ENCODE peak calls at places on chromosomes 1 and 21, in six cellular contexts. R is stimulated activated CD8-positive, alpha-beta memory T cell treated with anti-CD3 and anti-CD28 coated beads, Interleukin-4, amount 100 ng/mL, for 24 hours; Y is activated naive CD4-positive, alpha-beta T cell treated with anti-CD3 and anti-CD28 coated beads for 36 hours; L is Calu3; C is HS-27A; M is cardiac muscle cell. V is an unnamed sample.
A peak's percentile ranks its signal among the peaks of the same experiment; 100 is the strongest.

GRCh38 chr1:14850563-14850962 is 252.1 kb downstream of the KAZN start:
- DNase-seq in R (no peak), Y (no peak), L (peak; percentile 35), C (no peak), M (peak; percentile 2), V (no peak)

GRCh38 chr1:58249729-58250586 is 296.6 kb downstream of the OMA1 start:
- DNase-seq in R (no peak), Y (peak; percentile 29), L (no peak), C (no peak), M (peak; percentile 68), V (no peak)

GRCh38 chr1:84433253-84434080 is 35.2 kb downstream of the DNASE2B start:
- DNase-seq in R (peak; percentile 17), Y (peak; percentile 76), L (peak; percentile 69), C (peak; percentile 57), M (peak; percentile 62), V (peak; percentile 85)

GRCh38 chr1:26781206-26781825 is 6.4 kb upstream of the PIGV start:
- DNase-seq in R (no peak), Y (no peak), L (no peak), C (no peak), M (no peak), V (no peak)

GRCh38 chr1:25095635-25096200 is 136.6 kb downstream of the SYF2 start:
- DNase-seq in R (no peak), Y (no peak), L (no peak), C (no peak), M (no peak), V (peak; percentile 42)

GRCh38 chr1:160830321-160831153 is 32.1 kb downstream of the CD244 start:
- DNase-seq in R (peak; percentile 65), Y (peak; percentile 91), L (peak; percentile 94), C (no peak), M (peak; percentile 86), V (peak; percentile 81)

GRCh38 chr1:79679916-79680315 is 673.4 kb upstream of the ADGRL4 start:
- DNase-seq in R (no peak), Y (no peak), L (no peak), C (no peak), M (no peak), V (no peak)

GRCh38 chr1:162930532-162931438 is 69.8 kb upstream of the CCDC190 start:
- DNase-seq in R (no peak), Y (no peak), L (no peak), C (no peak), M (no peak), V (peak; percentile 41)

GRCh38 chr1:32246888-32247273 is at the start of gene FAM167B:
- DNase-seq in R (no peak), Y (no peak), L (no peak), C (peak; percentile 48), M (no peak), V (no peak)

GRCh38 chr1:32215629-32216505 is 6.3 kb downstream of the TMEM234 start:
- DNase-seq in R (peak; percentile 38), Y (peak; percentile 77), L (peak; percentile 74), C (no peak), M (peak; percentile 80), V (peak; percentile 75)

GRCh38 chr21:44375281-44375651 is 21.8 kb downstream of the TRPM2 start:
- DNase-seq in R (no peak), Y (peak; percentile 30), L (no peak), C (no peak), M (no peak), V (peak; percentile 50)

GRCh38 chr1:158007180-158007579 is 13.7 kb downstream of the KIRREL1 start:
- DNase-seq in R (no peak), Y (no peak), L (no peak), C (no peak), M (no peak), V (no peak)

GRCh38 chr1:22142315-22143064 is 407 bp downstream of the WNT4 start:
- DNase-seq in R (no peak), Y (no peak), L (peak; percentile 31), C (no peak), M (peak; percentile 53), V (no peak)

GRCh38 chr1:81867235-81867634 is 66.5 kb downstream of the ADGRL2 start:
- DNase-seq in R (no peak), Y (no peak), L (no peak), C (no peak), M (no peak), V (no peak)

GRCh38 chr1:51583532-51583931 is 33.4 kb upstream of the OSBPL9 start:
- DNase-seq in R (no peak), Y (no peak), L (no peak), C (no peak), M (no peak), V (no peak)

GRCh38 chr21:46393451-46393940 is 65.2 kb upstream of the DIP2A start:
- DNase-seq in R (no peak), Y (no peak), L (no peak), C (no peak), M (no peak), V (no peak)

GRCh38 chr1:59379028-59379728 is 82.3 kb downstream of the FGGY start:
- DNase-seq in R (no peak), Y (no peak), L (no peak), C (no peak), M (no peak), V (no peak)

GRCh38 chr1:223783676-223784075 is 62.1 kb downstream of the TP53BP2 start:
- DNase-seq in R (no peak), Y (no peak), L (no peak), C (no peak), M (no peak), V (no peak)

GRCh38 chr1:198876371-198876871 is 237.6 kb downstream of the PTPRC start:
- DNase-seq in R (no peak), Y (no peak), L (no peak), C (no peak), M (no peak), V (no peak)

GRCh38 chr1:26163684-26164035 is 4.8 kb downstream of the FAM110D start:
- DNase-seq in R (no peak), Y (no peak), L (no peak), C (no peak), M (no peak), V (no peak)

GRCh38 chr1:1337793-1338147 is 6.7 kb downstream of the TAS1R3 start:
- DNase-seq in R (peak; percentile 26), Y (peak; percentile 30), L (no peak), C (no peak), M (no peak), V (peak; percentile 64)

GRCh38 chr21:34889287-34889536 is 159.9 kb downstream of the RUNX1 start:
- DNase-seq in R (no peak), Y (peak; percentile 66), L (peak; percentile 26), C (peak; percentile 51), M (peak; percentile 44), V (peak; percentile 55)